ENCODE peak calls at places on chromosome 4, in four cellular contexts. V, T, G and E are unnamed samples.

GRCh38 chr4:80255374-80256095 is 10.9 kb upstream of the FGF5 start:
- DNase-seq in T (no peak), G (no peak), V (no peak), E (no peak)

GRCh38 chr4:40685300-40685699 is 55.6 kb upstream of the RBM47 start:
- DNase-seq in T (no peak), V (no peak), G (no peak), E (no peak)

GRCh38 chr4:104901438-104901837 is 245.2 kb upstream of the TET2 start:
- DNase-seq in V (no peak), G (no peak), T (no peak), E (peak; percentile 73)

GRCh38 chr4:56139241-56139827 is 190.6 kb downstream of the CEP135 start:
- DNase-seq in T (no peak), V (no peak), G (no peak), E (no peak)

GRCh38 chr4:78551420-78552351 is at the start of gene ANXA3:
- DNase-seq in T (peak; percentile 26), V (peak; percentile 18), G (no peak), E (peak; percentile 8)

GRCh38 chr4:26024079-26024478 is 110.1 kb downstream of the SMIM20 start:
- DNase-seq in G (no peak), T (no peak), V (no peak), E (no peak)

GRCh38 chr4:99617374-99617773 is 40.3 kb downstream of the C4orf54 start:
- DNase-seq in T (no peak), V (no peak), G (no peak), E (no peak)

GRCh38 chr4:25154594-25155265 is 5.5 kb downstream of the SEPSECS start:
- DNase-seq in G (no peak), V (no peak), T (no peak), E (no peak)

GRCh38 chr4:45317276-45317675 is 590.9 kb upstream of the GNPDA2 start:
- DNase-seq in V (no peak), T (no peak), G (no peak), E (no peak)

GRCh38 chr4:184529283-184529682 is 54.9 kb upstream of the IRF2 start:
- DNase-seq in V (no peak), G (no peak), T (no peak), E (no peak)

GRCh38 chr4:24969486-24969885 is 56.6 kb upstream of the CCDC149 start:
- DNase-seq in T (no peak), V (no peak), G (no peak), E (no peak)

GRCh38 chr4:142416121-142416520 is 430.0 kb downstream of the INPP4B start:
- DNase-seq in T (no peak), V (no peak), G (no peak), E (no peak)

GRCh38 chr4:87497586-87497985 is 31.6 kb downstream of the SPARCL1 start:
- DNase-seq in V (no peak), G (no peak), T (no peak), E (no peak)
- H3K27ac ChIP-seq in V (no peak overlapping the region), G (peak overlapping the region; percentile 67), T (peak overlapping the region; percentile 39), E (peak overlapping the region; percentile 74)

GRCh38 chr4:67746797-67747495 is 7.2 kb downstream of the GNRHR start:
- DNase-seq in G (no peak), T (no peak), V (no peak), E (no peak)
- TF ChIP-seq CTCF in G (peak; percentile 55), T (peak; percentile 61), V (peak; percentile 37), E (peak; percentile 74)

DNA sequence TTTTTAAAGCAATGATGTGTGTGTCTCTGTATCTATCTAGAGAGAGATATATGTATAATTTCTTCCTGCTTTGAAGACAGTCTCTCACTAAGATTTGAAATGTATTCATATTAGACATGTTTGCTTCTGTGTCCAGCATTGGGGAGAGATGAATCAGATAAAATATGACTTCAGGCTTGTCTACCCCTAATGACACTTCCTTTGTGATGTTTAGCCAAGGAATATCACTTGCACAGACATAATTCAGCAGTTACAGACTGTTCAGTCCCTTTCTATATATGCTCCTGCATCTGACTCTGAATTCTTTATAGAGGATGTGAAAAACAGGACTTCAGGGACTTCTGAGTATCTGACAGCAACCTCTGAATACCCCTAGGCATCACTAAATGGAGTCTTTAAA is 158.4 kb downstream of the DCLK2 start:
- DNase-seq in V (no peak), G (no peak), T (no peak), E (no peak)
- H3K27ac ChIP-seq in V (no peak overlapping the region), G (peak overlapping the region; percentile 66), T (no peak overlapping the region), E (no peak overlapping the region)

GRCh38 chr4:1491630-1492457 is 85.6 kb upstream of the NKX1-1 start:
- DNase-seq in G (peak; percentile 46), T (no peak), V (no peak), E (no peak)
- TF ChIP-seq CTCF in G (no peak), T (no peak), V (no peak), E (no peak)

GRCh38 chr4:37595875-37596402 is 90.2 kb downstream of the RELL1 start:
- DNase-seq in V (no peak), T (no peak), G (no peak), E (no peak)

GRCh38 chr4:37594095-37594494 is 92.1 kb downstream of the RELL1 start:
- DNase-seq in V (no peak), G (no peak), T (no peak), E (no peak)

GRCh38 chr4:37590016-37590415 is 96.2 kb downstream of the RELL1 start:
- DNase-seq in V (no peak), G (no peak), T (no peak), E (no peak)

GRCh38 chr4:37588150-37588549 is 98.0 kb downstream of the RELL1 start:
- DNase-seq in T (no peak), G (no peak), V (no peak), E (no peak)

DNA sequence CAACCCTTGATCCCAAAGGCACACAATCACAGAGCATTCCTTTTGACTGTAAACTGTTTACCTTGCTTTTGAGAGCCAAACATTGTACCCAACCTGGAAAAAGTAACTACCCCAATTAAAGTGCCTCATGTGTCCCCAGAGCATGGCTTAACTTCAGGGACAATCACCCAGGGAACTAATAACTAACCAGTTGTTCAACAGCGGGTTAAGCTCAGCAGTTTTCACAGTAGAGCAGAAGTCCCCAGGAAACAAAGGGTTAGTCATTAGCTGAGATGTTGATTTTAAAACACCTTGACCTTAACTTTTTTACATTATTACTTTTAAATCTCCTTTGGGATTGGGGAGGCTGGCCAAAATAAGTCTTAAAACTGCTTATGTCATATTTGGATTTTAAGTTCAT is 94.8 kb downstream of the RELL1 start:
- DNase-seq in G (no peak), V (no peak), T (no peak), E (no peak)
- H3K27ac ChIP-seq in G (no peak overlapping the region), V (no peak overlapping the region), T (no peak overlapping the region), E (no peak overlapping the region)